ENCODE peak calls at places on chromosome 7, in four cellular contexts. V is cardiac fibroblast, Q is astrocyte of the spinal cord, A is fibroblast of pulmonary artery. F is an unnamed sample.
A peak's percentile ranks its signal among the peaks of the same experiment; 100 is the strongest.

GRCh38 chr7:109101332-109101731 is 531.7 kb downstream of the DNAJB9 start:
- DNase-seq in V (no peak), Q (no peak), A (no peak), F (no peak)

GRCh38 chr7:81769891-81770818 is at the start of gene HGF:
- DNase-seq in V (peak; percentile 86), Q (peak; percentile 52), A (peak; percentile 90), F (no peak)

GRCh38 chr7:111076205-111076604 is 14.7 kb upstream of the LRRN3 start:
- DNase-seq in V (peak; percentile 65), Q (peak; percentile 86), A (peak; percentile 26), F (no peak)

GRCh38 chr7:75962607-75963382 is 31.6 kb downstream of the TMEM120A start:
- DNase-seq in V (peak; percentile 69), Q (peak; percentile 78), A (peak; percentile 84), F (no peak)

GRCh38 chr7:80060218-80060806 is 74.3 kb upstream of the GNAI1 start:
- DNase-seq in V (peak; percentile 87), Q (peak; percentile 84), A (peak; percentile 85), F (no peak)

GRCh38 chr7:32293833-32294232 is 196.3 kb downstream of the LSM5 start:
- DNase-seq in V (no peak), Q (no peak), A (no peak), F (no peak)

GRCh38 chr7:141011443-141011842 is 3.3 kb downstream of the MRPS33 start:
- DNase-seq in V (no peak), Q (no peak), A (no peak), F (no peak)

GRCh38 chr7:122219253-122219865 is 75.3 kb upstream of the AASS start:
- DNase-seq in V (peak; percentile 57), Q (peak; percentile 26), A (peak; percentile 57), F (no peak)

GRCh38 chr7:99860281-99861127 is 16.3 kb downstream of the OR2AE1 start:
- DNase-seq in V (peak; percentile 78), Q (peak; percentile 95), A (peak; percentile 32), F (no peak)

GRCh38 chr7:98119257-98119918 is 12.7 kb downstream of the LMTK2 start:
- DNase-seq in V (peak; percentile 85), Q (peak; percentile 69), A (peak; percentile 70), F (no peak)

GRCh38 chr7:24138366-24138765 is 145.6 kb upstream of the NPY start:
- DNase-seq in V (no peak), Q (no peak), A (no peak), F (no peak)

GRCh38 chr7:24137338-24137737 is 146.7 kb upstream of the NPY start:
- DNase-seq in V (no peak), Q (no peak), A (no peak), F (no peak)

GRCh38 chr7:24135003-24135817 is 148.8 kb upstream of the NPY start:
- DNase-seq in V (no peak), Q (no peak), A (no peak), F (no peak)

GRCh38 chr7:24133691-24134090 is 150.3 kb upstream of the NPY start:
- DNase-seq in V (no peak), Q (no peak), A (no peak), F (no peak)

DNA sequence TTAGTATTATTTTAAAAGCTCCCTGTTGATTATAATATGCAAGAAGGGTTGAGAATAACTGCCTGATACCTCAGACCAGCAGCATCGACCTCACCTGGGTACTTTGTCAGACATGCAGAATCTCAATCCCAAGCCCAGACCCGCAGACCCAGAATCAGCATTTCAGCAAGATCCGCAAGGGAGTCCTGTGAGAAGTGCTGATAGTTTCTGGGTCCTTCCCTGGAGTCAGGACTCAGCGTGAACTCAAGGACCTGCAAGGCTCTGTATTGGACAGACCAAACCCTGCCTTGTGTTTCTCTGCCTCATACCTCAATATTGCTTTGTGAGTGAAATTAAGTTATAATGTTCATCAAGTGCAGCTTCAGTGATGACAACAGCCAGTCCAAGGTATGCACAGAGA is 149.5 kb upstream of the NPY start:
- DNase-seq in V (no peak), Q (no peak), A (no peak), F (no peak)
- TF ChIP-seq CTCF in V (no peak), Q (no peak), A (no peak), F (no peak)

DNA sequence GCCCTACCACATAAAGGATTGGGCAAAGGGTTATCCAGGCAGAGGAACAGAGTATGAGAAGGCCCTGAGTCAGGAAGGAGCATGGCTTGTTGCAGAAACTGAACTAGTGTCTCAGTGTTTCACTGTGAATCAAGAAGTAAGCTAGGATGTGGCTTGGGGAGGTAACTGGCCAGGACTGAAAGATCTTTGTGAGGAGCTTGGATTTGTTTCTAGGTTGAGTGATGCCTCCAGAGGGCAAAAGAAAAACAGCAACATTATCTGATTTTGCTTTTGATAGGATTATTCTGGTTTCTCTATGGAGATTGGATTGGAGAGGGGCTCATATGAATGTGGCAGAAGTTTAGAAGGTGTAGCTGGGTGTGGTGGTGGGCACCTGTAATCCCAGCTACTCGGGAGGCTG is 137.9 kb upstream of the HDAC9 start:
- DNase-seq in V (peak; percentile 35), Q (no peak), A (no peak), F (no peak)
- TF ChIP-seq CTCF in V (peak; percentile 26), Q (peak; percentile 28), A (peak; percentile 23), F (no peak)

DNA sequence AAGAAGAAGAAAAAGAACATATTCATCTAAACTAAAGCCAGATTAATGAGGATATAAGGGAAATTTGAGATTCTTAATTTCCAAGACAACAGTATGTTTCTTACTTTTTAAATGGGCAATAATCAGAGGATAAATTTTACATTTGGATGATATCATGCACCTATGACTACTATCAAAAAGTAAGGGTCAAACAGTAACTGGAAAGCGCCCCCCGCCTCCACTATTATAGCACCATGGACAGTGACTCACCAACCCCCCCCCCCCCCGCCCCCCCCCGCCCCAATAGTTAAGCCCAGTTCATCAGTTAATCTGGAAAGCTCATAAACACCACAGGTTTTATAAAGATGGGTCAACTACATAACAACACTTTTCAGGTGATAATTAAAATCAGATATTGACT is 194.3 kb upstream of the DGKB start:
- DNase-seq in V (no peak), Q (no peak), A (no peak), F (no peak)
- TF ChIP-seq CTCF in V (no peak), Q (no peak), A (no peak), F (no peak)

GRCh38 chr7:149458235-149458634 is 2.6 kb downstream of the ZNF777 start:
- DNase-seq in V (peak; percentile 41), Q (no peak), A (no peak), F (no peak)

GRCh38 chr7:149459201-149459539 is 1.7 kb downstream of the ZNF777 start:
- DNase-seq in V (peak; percentile 4), Q (no peak), A (no peak), F (no peak)

GRCh38 chr7:149462101-149462520 is 1.2 kb upstream of the ZNF777 start:
- DNase-seq in V (no peak), Q (no peak), A (no peak), F (no peak)

GRCh38 chr7:149459540-149460433 is 1.1 kb downstream of the ZNF777 start:
- DNase-seq in V (peak; percentile 12), Q (no peak), A (peak; percentile 6), F (peak; percentile 32)

GRCh38 chr7:149460493-149461330 is at the start of gene ZNF777:
- DNase-seq in V (peak; percentile 90), Q (peak; percentile 89), A (peak; percentile 91), F (peak; percentile 69)
- TF ChIP-seq CTCF in V (peak; percentile 59), Q (peak; percentile 57), A (peak; percentile 44), F (no peak)

DNA sequence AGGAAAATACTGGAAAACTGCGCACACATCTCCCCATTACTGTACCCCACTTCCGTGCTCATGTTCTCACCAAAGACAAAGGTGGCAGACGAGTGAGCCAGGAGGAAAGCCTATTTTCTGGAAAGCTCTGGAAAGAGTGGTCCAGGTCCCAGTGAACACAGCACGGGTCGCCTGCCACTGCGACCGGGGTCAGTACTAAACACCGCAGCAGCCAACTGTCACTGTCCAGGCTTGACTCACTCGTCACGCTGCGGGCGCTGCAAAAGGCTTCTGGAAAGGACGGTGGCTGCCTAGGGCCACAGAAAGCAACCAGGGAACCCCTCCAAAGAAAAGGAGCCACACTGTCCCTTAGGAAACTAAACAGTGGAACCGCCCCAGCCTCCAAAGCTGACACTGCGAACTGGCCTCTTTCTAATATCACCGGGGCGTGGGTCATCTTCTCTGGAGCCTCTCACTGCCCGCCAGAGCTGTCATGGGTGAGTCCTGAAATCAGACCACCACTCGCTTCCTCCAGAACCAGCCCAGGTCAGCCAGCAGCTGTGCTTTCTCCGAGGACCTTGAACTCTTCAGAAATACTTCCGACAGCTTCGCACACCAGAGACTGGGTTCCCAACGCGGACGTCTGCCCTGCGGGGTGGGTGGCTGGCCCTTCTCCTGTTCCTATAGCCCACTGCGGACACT is 4.0 kb downstream of the RADIL start:
- DNase-seq in V (no peak), Q (no peak), A (no peak), F (no peak)
- TF ChIP-seq CTCF in V (no peak), Q (no peak), A (no peak), F (no peak)

GRCh38 chr7:28926871-28927597 is 31.1 kb downstream of the TRIL start:
- DNase-seq in V (peak; percentile 92), Q (peak; percentile 88), A (peak; percentile 94), F (peak; percentile 41)
- TF ChIP-seq CTCF in V (peak; percentile 78), Q (peak; percentile 79), A (peak; percentile 82), F (peak; percentile 79)

GRCh38 chr7:127838816-127839415 is 186.9 kb downstream of the SND1 start:
- DNase-seq in V (peak; percentile 58), Q (no peak), A (peak; percentile 73), F (no peak)
- TF ChIP-seq CTCF in V (no peak), Q (no peak), A (no peak), F (no peak)

GRCh38 chr7:4960363-4960762 is 1.4 kb upstream of the MMD2 start:
- DNase-seq in V (no peak), Q (no peak), A (no peak), F (no peak)
- TF ChIP-seq CTCF in V (no peak), Q (no peak), A (no peak), F (no peak)

DNA sequence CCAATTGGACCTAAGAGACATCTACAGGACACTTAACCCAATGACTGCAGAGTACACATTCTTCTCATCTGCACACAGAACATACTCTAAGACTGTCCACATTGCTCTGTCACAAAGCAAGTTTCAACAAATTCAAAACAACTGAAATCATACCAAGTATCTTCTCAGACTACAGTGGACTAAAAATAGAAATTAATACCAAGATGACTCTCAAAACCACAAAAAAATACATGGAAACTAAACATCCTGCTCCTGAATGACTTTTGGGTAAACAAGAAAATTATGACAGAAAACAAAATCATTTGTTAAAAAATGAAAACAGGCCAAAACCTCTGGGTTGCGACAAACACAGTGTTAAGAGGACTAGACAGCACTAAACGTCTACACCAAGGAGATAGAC is 24.5 kb downstream of the SNX13 start:
- DNase-seq in V (peak; percentile 46), Q (no peak), A (no peak), F (no peak)
- TF ChIP-seq CTCF in V (no peak), Q (no peak), A (no peak), F (no peak)

GRCh38 chr7:1412322-1413261 is 46.7 kb downstream of the MICALL2 start:
- DNase-seq in V (peak; percentile 87), Q (peak; percentile 83), A (peak; percentile 83), F (peak; percentile 67)
- TF ChIP-seq CTCF in V (peak; percentile 41), Q (peak; percentile 63), A (peak; percentile 36), F (no peak)